ENCODE peak calls at places on chromosomes 16 and 17, in seven cellular contexts. A is K562, D is HCT116, M is HepG2, I is T47D, U is H1, Z is SK-N-SH. H is an unnamed sample.

GRCh38 chr16:56990407-56991286 is 1.3 kb downstream of the NLRC5 start:
- DNase-seq in Z (no peak), M (no peak), D (no peak), U (no peak), I (no peak), A (no peak), H (no peak)

GRCh38 chr17:16081507-16082087 is 82.0 kb downstream of the TTC19 start:
- DNase-seq in D (no peak), U (no peak), A (no peak), I (no peak), M (peak; percentile 72), Z (no peak), H (no peak)

GRCh38 chr16:71808593-71809449 is at the start of gene AP1G1:
- DNase-seq in D (peak; percentile 99), A (peak; percentile 96), U (peak; percentile 88), M (peak; percentile 98), I (peak; percentile 99), Z (peak; percentile 96), H (peak; percentile 96)

GRCh38 chr17:43655702-43656275 is 5.9 kb downstream of the MEOX1 start:
- DNase-seq in M (no peak), I (no peak), Z (no peak), A (no peak), U (no peak), D (no peak), H (no peak)

GRCh38 chr16:1082952-1083675 is 10.6 kb downstream of the SSTR5 start:
- DNase-seq in I (no peak), A (no peak), D (no peak), U (no peak), Z (no peak), M (peak; percentile 49), H (no peak)

GRCh38 chr16:28053461-28053860 is 10.1 kb downstream of the GSG1L start:
- DNase-seq in Z (no peak), U (no peak), D (no peak), A (no peak), I (no peak), M (no peak), H (no peak)

GRCh38 chr16:8887438-8887765 is 5.3 kb downstream of the LITAFD start:
- DNase-seq in I (no peak), A (no peak), M (no peak), D (no peak), U (no peak), Z (no peak), H (no peak)

GRCh38 chr16:296276-296675 is 13.3 kb downstream of the PDIA2 start:
- DNase-seq in I (no peak), M (no peak), Z (no peak), A (no peak), U (no peak), D (no peak), H (no peak)

GRCh38 chr16:82631701-82632685 is 5.2 kb downstream of the CDH13 start:
- DNase-seq in I (peak; percentile 15), A (peak; percentile 39), D (no peak), Z (peak; percentile 38), M (no peak), U (no peak), H (no peak)

GRCh38 chr16:79127768-79128167 is 472.8 kb downstream of the MAF start:
- DNase-seq in Z (no peak), I (no peak), U (no peak), M (no peak), A (no peak), D (no peak), H (no peak)

GRCh38 chr16:27067138-27067537 is 411 bp downstream of the C16orf82 start:
- DNase-seq in D (no peak), Z (peak; percentile 44), A (no peak), M (no peak), I (no peak), U (peak; percentile 63), H (no peak)

GRCh38 chr17:68539536-68540469 is 27.6 kb downstream of the PRKAR1A start:
- DNase-seq in Z (no peak), D (no peak), I (peak; percentile 84), U (no peak), M (peak; percentile 24), A (no peak), H (no peak)

GRCh38 chr17:43312011-43312410 is 78.2 kb upstream of the RNU2-1 start:
- DNase-seq in M (no peak), D (no peak), U (peak; percentile 35), I (no peak), Z (no peak), A (no peak), H (no peak)

GRCh38 chr17:17826942-17827785 is 9.6 kb downstream of the SREBF1 start:
- DNase-seq in I (no peak), D (no peak), A (no peak), Z (no peak), U (no peak), M (no peak), H (no peak)

GRCh38 chr16:68275611-68276191 is 11.4 kb downstream of the SLC7A6 start:
- DNase-seq in M (peak; percentile 35), U (no peak), I (peak; percentile 60), A (no peak), D (no peak), Z (no peak), H (peak; percentile 96)

GRCh38 chr17:1001640-1002411 is 4.9 kb downstream of the TIMM22 start:
- DNase-seq in U (no peak), D (no peak), I (peak; percentile 19), Z (no peak), M (no peak), A (peak; percentile 26), H (no peak)

GRCh38 chr17:7440113-7440822 is 956 bp downstream of the FGF11 start:
- DNase-seq in Z (peak; percentile 93), U (peak; percentile 90), D (no peak), M (no peak), A (peak; percentile 28), I (peak; percentile 58), H (no peak)

GRCh38 chr17:8384801-8385335 is 1.9 kb upstream of the RPL26 start:
- DNase-seq in M (no peak), U (no peak), D (peak; percentile 54), Z (no peak), I (peak; percentile 57), A (no peak), H (no peak)

GRCh38 chr17:75827291-75828050 is 16.7 kb downstream of the UNC13D start:
- DNase-seq in I (peak; percentile 46), M (peak; percentile 50), Z (peak; percentile 99), U (peak; percentile 96), A (peak; percentile 58), D (no peak), H (no peak)

DNA sequence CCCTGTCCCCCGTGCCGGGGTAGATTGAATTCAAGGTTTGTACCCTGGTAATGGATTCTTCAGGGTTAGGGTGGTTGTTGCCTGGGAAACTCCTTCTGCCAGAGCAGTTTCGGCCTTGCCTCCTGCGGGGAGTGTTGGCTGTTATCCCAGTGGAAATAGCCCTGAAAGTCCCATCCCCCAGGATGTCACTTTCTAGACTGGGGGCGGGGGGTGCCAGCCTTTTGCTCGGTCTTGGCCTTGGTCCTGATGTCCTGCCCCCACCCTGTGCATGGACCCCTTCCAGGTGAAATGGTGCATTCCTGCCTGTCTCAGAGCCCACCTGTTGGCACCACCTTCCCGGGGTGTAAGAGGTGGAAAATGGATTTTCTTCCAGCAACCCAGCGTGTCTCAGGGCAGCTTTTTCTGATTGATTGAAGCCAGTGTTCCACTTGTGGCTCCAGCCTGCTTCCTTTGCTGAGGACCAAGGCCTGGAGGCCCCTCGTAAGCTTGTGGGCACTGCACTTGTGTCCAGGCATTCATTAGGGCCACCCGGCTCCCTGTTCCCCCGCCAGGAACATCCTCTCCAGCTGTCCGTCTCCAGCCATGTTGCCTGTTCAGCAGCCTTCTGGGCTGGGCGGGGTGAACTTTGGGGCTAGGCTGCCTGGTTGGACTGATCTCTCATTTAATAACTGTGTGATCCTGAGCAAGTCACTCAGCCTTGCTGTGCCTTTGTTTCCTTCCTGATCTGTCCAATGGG is 25.6 kb downstream of the MGAT5B start:
- DNase-seq in D (no peak), U (no peak), Z (no peak), I (no peak), A (no peak), M (no peak), H (no peak)
- TF ChIP-seq JUND in D (no peak), U (no peak), Z (no peak), I (no peak), A (no peak), M (no peak), H (no peak)

GRCh38 chr16:89828199-89828869 is at the start of gene SPIRE2:
- DNase-seq in A (peak; percentile 86), U (peak; percentile 88), I (peak; percentile 91), Z (peak; percentile 95), D (no peak), M (no peak), H (no peak)
- TF ChIP-seq JUND in A (no peak), U (no peak), I (no peak), Z (no peak), D (no peak), M (no peak), H (no peak)

DNA sequence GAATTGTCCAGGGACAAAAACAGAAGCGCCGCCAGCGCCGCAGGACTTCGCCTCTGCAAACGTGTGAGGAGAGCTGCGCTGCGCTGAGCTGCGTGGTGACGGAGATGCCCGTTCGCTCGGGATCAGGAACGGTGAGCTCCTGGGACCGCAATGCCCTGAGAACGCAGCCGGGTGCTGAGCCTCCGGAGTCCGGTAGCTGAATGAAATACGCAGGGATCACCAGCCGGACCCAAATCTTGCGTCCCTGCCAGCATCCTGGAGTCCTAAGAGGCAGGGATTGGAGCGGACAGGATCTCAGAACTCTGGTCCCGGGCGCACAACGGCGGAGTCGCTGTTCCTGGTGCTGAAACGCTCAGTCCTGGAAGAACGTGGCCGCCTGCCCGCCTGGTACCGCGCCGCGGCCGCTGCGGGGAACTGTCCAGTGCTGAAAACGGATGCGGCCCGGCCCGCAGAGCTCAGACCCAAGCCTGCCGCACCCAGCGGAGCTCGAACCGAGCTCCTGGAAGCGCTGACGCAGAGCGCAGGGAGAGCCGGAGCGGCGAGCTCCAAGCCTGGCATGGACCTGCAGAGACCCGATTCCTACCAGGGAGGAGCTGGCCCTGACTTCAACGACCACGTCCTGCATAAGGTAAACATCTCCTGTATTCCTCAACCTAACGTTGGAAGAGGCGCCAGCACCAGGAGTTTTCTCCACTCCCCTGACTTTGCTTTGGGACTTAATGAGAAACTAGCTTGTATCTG is 41.5 kb downstream of the CD300LF start:
- DNase-seq in Z (peak; percentile 67), M (peak; percentile 67), I (peak; percentile 87), U (peak; percentile 97), A (peak; percentile 64), D (no peak), H (no peak)
- TF ChIP-seq JUND in Z (no peak), M (peak; percentile 86), I (no peak), U (no peak), A (no peak), D (no peak), H (no peak)

DNA sequence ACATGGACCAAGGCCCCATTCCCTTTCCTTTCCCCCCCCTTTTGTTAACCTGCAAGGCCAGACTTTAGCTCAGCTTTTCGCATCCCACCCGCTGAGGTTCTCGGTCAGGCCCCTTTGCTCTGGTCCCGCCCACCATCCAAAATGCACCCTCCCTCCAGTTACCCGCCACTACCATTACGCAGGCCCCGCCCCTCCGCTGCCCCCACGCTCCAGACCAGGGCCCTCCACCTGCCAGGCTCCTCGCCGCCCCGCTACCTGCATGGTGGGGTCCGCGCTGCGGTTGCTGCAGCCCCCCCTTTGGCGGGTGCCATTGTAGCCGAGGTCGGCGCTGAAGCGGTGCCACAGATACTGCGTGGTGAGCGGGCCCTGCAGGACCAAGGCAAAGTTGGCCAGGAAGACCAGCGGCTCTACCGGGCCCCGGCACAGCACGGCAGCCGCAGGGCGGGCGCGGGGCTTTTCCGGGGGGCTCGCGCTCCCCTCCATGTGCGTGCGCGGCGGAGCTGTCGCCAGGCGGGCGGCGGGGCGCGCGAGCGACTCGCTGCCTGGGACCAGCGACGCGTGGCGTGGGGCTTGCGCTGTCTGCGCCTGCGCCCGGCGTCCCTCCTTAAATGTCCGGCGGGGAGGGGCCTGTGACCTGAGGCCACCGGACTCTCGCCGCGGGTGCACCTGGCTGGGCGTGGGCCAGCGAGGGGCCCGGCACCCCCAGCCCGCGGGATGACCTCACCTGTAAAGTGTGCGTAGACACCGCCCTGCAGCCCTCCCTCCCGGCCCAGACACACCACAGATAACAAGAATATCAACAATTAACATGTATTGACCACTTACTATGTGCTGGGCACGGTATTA is at the start of gene SLC46A1:
- DNase-seq in Z (peak; percentile 91), M (peak; percentile 28), D (no peak), I (peak; percentile 64), U (peak; percentile 87), A (peak; percentile 90), H (no peak)
- TF ChIP-seq JUND in Z (no peak), M (no peak), D (no peak), I (no peak), U (peak; percentile 4), A (no peak), H (no peak)